ENCODE peak calls at places on chromosomes 11 and 22, in seven cellular contexts. One of them, this sample, is unnamed. For H3K36me3, the result is how much of the 10 kb centered on the place peaks cover.

GRCh38 chr22:40509401-40510134 is 127.0 kb downstream of the MRTFA start:
- DNase-seq in spleen: no peak
- DNase-seq in breast epithelium: no peak
- DNase-seq in HepG2: no peak
- DNase-seq in stomach: peak
- DNase-seq in sigmoid colon: peak
- DNase-seq in SK-N-SH: no peak
- DNase-seq in this sample: peak

GRCh38 chr11:9150501-9150900 is 59.1 kb upstream of the SCUBE2 start:
- DNase-seq in breast epithelium: no peak
- DNase-seq in spleen: no peak
- DNase-seq in sigmoid colon: no peak
- DNase-seq in stomach: no peak
- DNase-seq in HepG2: no peak
- DNase-seq in SK-N-SH: no peak
- DNase-seq in this sample: no peak

GRCh38 chr11:116990061-116990473 is 108.2 kb downstream of the SIK3 start:
- DNase-seq in SK-N-SH: no peak
- DNase-seq in sigmoid colon: no peak
- DNase-seq in HepG2: peak
- DNase-seq in spleen: no peak
- DNase-seq in stomach: no peak
- DNase-seq in breast epithelium: no peak
- DNase-seq in this sample: no peak

GRCh38 chr11:79663012-79663411 is 222.2 kb upstream of the TENM4 start:
- DNase-seq in SK-N-SH: no peak
- DNase-seq in breast epithelium: no peak
- DNase-seq in HepG2: no peak
- DNase-seq in spleen: no peak
- DNase-seq in stomach: no peak
- DNase-seq in sigmoid colon: no peak
- DNase-seq in this sample: no peak

GRCh38 chr11:30143098-30143705 is 87.6 kb upstream of the FSHB start:
- DNase-seq in HepG2: peak
- DNase-seq in breast epithelium: no peak
- DNase-seq in spleen: no peak
- DNase-seq in stomach: no peak
- DNase-seq in SK-N-SH: peak
- DNase-seq in sigmoid colon: no peak
- DNase-seq in this sample: no peak

GRCh38 chr22:22342697-22343602 is 98.4 kb downstream of the VPREB1 start:
- DNase-seq in sigmoid colon: no peak
- DNase-seq in SK-N-SH: peak
- DNase-seq in spleen: peak
- DNase-seq in breast epithelium: peak
- DNase-seq in stomach: peak
- DNase-seq in HepG2: peak
- DNase-seq in this sample: peak

GRCh38 chr22:27420817-27421361 is 380.7 kb downstream of the MN1 start:
- DNase-seq in stomach: peak
- DNase-seq in breast epithelium: peak
- DNase-seq in HepG2: no peak
- DNase-seq in spleen: peak
- DNase-seq in sigmoid colon: peak
- DNase-seq in SK-N-SH: no peak
- DNase-seq in this sample: peak

GRCh38 chr11:20058749-20059458 is 101.4 kb downstream of the DBX1 start:
- DNase-seq in sigmoid colon: no peak
- DNase-seq in stomach: no peak
- DNase-seq in breast epithelium: no peak
- DNase-seq in SK-N-SH: no peak
- DNase-seq in HepG2: no peak
- DNase-seq in spleen: no peak
- DNase-seq in this sample: no peak

GRCh38 chr11:35107866-35108265 is 31.1 kb upstream of the CD44 start:
- DNase-seq in spleen: no peak
- DNase-seq in stomach: no peak
- DNase-seq in breast epithelium: no peak
- DNase-seq in SK-N-SH: no peak
- DNase-seq in HepG2: no peak
- DNase-seq in sigmoid colon: no peak
- DNase-seq in this sample: no peak

GRCh38 chr11:131504199-131504949 is 134.0 kb downstream of the NTM start:
- DNase-seq in spleen: no peak
- DNase-seq in breast epithelium: no peak
- DNase-seq in SK-N-SH: peak
- DNase-seq in HepG2: no peak
- DNase-seq in stomach: peak
- DNase-seq in sigmoid colon: no peak
- DNase-seq in this sample: no peak

GRCh38 chr11:106344392-106344791 is 266.9 kb downstream of the AASDHPPT start:
- DNase-seq in HepG2: no peak
- DNase-seq in sigmoid colon: no peak
- DNase-seq in SK-N-SH: no peak
- DNase-seq in spleen: no peak
- DNase-seq in breast epithelium: no peak
- DNase-seq in stomach: no peak
- DNase-seq in this sample: no peak

GRCh38 chr22:37148742-37149665 is 712 bp downstream of the IL2RB start:
- DNase-seq in SK-N-SH: no peak
- DNase-seq in sigmoid colon: no peak
- DNase-seq in stomach: no peak
- DNase-seq in breast epithelium: no peak
- DNase-seq in spleen: peak
- DNase-seq in HepG2: no peak
- DNase-seq in this sample: no peak

GRCh38 chr11:47148903-47149535 is 27.7 kb downstream of the ARFGAP2 start:
- DNase-seq in SK-N-SH: no peak
- DNase-seq in sigmoid colon: peak
- DNase-seq in breast epithelium: no peak
- DNase-seq in stomach: peak
- DNase-seq in spleen: no peak
- DNase-seq in HepG2: no peak
- DNase-seq in this sample: no peak

GRCh38 chr11:11414996-11415395 is 61.9 kb upstream of the CSNK2A3 start:
- DNase-seq in breast epithelium: no peak
- DNase-seq in sigmoid colon: no peak
- DNase-seq in SK-N-SH: no peak
- DNase-seq in HepG2: no peak
- DNase-seq in spleen: no peak
- DNase-seq in stomach: no peak
- DNase-seq in this sample: no peak

GRCh38 chr11:35083181-35084061 is 55.5 kb upstream of the CD44 start:
- DNase-seq in stomach: peak
- DNase-seq in spleen: peak
- DNase-seq in HepG2: no peak
- DNase-seq in sigmoid colon: peak
- DNase-seq in SK-N-SH: no peak
- DNase-seq in breast epithelium: peak
- DNase-seq in this sample: peak

GRCh38 chr11:2305862-2306823 is 4.3 kb downstream of the TSPAN32 start:
- DNase-seq in stomach: peak
- DNase-seq in breast epithelium: no peak
- DNase-seq in spleen: peak
- DNase-seq in sigmoid colon: peak
- DNase-seq in HepG2: no peak
- DNase-seq in SK-N-SH: peak
- DNase-seq in this sample: peak

GRCh38 chr11:128574576-128575011 is 12.8 kb downstream of the ETS1 start:
- DNase-seq in SK-N-SH: no peak
- DNase-seq in stomach: no peak
- DNase-seq in sigmoid colon: no peak
- DNase-seq in HepG2: no peak
- DNase-seq in spleen: no peak
- DNase-seq in breast epithelium: no peak
- DNase-seq in this sample: no peak

DNA sequence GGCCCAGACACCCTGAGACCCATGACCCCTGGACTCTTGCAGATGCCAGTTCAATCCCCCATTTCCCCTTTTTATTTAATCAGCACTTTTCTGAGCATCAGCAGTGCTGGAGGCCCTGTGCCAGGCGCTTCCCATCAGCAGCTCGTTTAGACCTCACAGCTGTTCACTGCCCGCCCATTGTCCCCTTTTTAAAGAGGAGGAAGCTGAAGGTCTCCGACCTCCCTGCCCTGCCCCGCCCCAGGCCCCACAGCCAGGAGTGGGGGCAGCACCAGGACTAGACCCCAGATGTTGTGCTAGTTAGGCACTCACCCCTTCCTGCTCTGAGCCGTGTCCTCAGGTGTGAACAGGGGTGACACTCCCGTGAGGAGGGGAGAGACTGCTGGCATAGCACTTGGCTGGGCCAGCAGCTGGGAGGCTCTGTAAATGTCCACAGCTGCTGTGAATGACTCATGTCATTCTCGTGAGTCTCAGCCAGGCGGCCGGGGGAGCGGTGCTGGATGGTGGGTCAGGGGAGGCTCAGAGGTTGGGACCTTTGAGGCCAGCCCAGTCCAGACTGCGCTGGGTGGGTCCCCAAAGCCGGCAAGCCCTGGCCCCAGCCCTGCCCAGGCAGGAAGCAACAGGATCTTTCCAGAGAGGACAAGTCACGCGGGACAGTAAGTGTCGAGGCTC is 19.9 kb downstream of the EMID1 start:
- DNase-seq in breast epithelium: no peak
- DNase-seq in HepG2: no peak
- DNase-seq in SK-N-SH: peak
- DNase-seq in sigmoid colon: peak
- DNase-seq in spleen: peak
- DNase-seq in stomach: no peak
- DNase-seq in this sample: peak
- TF ChIP-seq POLR2AphosphoS5 in breast epithelium: no peak
- TF ChIP-seq POLR2AphosphoS5 in HepG2: no peak
- TF ChIP-seq POLR2AphosphoS5 in SK-N-SH: no peak
- TF ChIP-seq POLR2AphosphoS5 in sigmoid colon: no peak
- TF ChIP-seq POLR2AphosphoS5 in spleen: peak
- TF ChIP-seq POLR2AphosphoS5 in stomach: no peak
- TF ChIP-seq POLR2AphosphoS5 in this sample: peak

GRCh38 chr11:82929121-82929520 is 27.6 kb downstream of the DDIAS start:
- DNase-seq in breast epithelium: no peak
- DNase-seq in spleen: no peak
- DNase-seq in stomach: no peak
- DNase-seq in sigmoid colon: no peak
- DNase-seq in SK-N-SH: no peak
- DNase-seq in HepG2: no peak
- DNase-seq in this sample: peak

GRCh38 chr11:82936261-82936660 is 34.7 kb downstream of the DDIAS start:
- DNase-seq in breast epithelium: no peak
- DNase-seq in HepG2: no peak
- DNase-seq in SK-N-SH: no peak
- DNase-seq in spleen: no peak
- DNase-seq in sigmoid colon: no peak
- DNase-seq in stomach: no peak
- DNase-seq in this sample: no peak

GRCh38 chr11:82930734-82931133 is 29.2 kb downstream of the DDIAS start:
- DNase-seq in breast epithelium: no peak
- DNase-seq in stomach: no peak
- DNase-seq in spleen: no peak
- DNase-seq in SK-N-SH: no peak
- DNase-seq in sigmoid colon: no peak
- DNase-seq in HepG2: no peak
- DNase-seq in this sample: no peak

GRCh38 chr11:82930229-82930628 is 28.7 kb downstream of the DDIAS start:
- DNase-seq in SK-N-SH: no peak
- DNase-seq in breast epithelium: no peak
- DNase-seq in stomach: no peak
- DNase-seq in HepG2: no peak
- DNase-seq in sigmoid colon: no peak
- DNase-seq in spleen: no peak
- DNase-seq in this sample: no peak

GRCh38 chr11:82932564-82932963 is 31.0 kb downstream of the DDIAS start:
- DNase-seq in SK-N-SH: no peak
- DNase-seq in HepG2: no peak
- DNase-seq in sigmoid colon: no peak
- DNase-seq in stomach: no peak
- DNase-seq in breast epithelium: no peak
- DNase-seq in spleen: no peak
- DNase-seq in this sample: no peak
- H3K36me3 ChIP-seq in SK-N-SH: under half
- H3K36me3 ChIP-seq in HepG2: under half
- H3K36me3 ChIP-seq in sigmoid colon: under half
- H3K36me3 ChIP-seq in stomach: under half
- H3K36me3 ChIP-seq in breast epithelium: under half
- H3K36me3 ChIP-seq in spleen: under half
- H3K36me3 ChIP-seq in this sample: under half

DNA sequence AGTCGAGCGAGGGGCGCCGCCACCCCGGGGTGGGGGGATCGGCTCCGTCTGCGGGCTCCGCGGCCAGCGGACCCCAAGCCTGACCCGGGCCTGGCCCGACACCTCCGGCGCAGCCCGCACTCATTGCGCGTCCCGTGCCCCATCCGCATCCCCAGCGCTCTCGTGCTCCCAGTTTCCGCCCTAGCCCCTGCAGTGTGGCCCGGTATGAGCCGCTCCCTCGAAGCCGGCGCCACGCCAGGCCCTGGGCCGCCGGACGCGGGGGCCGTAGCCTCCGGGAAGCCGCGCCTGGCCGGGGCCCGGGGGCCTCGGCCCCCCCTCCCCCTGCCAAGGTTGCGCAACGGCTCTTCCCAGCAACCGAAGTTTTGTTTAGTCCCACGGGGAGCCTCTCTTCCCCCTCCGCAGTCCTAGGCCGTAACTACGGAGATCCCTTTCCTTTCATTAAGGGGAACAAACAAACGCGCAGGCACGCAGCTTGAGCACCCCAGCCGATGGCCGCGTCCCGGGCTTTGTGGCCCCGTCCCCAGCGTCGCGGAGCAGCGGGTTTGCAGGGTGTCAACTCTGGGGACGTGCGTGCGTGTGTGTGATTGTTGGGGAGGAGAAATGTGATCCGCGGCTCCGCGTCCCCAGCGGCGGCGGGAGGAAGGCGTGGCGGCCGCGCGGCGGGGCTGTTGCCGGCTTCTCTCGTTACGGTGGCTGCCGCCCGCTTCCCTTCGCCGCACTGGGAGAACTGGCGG is 883 bp downstream of the HIPK3 start:
- DNase-seq in spleen: peak
- DNase-seq in stomach: peak
- DNase-seq in HepG2: peak
- DNase-seq in sigmoid colon: peak
- DNase-seq in SK-N-SH: peak
- DNase-seq in breast epithelium: peak
- DNase-seq in this sample: peak
- TF ChIP-seq CTCF in spleen: peak
- TF ChIP-seq CTCF in stomach: no peak
- TF ChIP-seq CTCF in HepG2: peak
- TF ChIP-seq CTCF in sigmoid colon: peak
- TF ChIP-seq CTCF in SK-N-SH: peak
- TF ChIP-seq CTCF in breast epithelium: peak
- TF ChIP-seq CTCF in this sample: peak

DNA sequence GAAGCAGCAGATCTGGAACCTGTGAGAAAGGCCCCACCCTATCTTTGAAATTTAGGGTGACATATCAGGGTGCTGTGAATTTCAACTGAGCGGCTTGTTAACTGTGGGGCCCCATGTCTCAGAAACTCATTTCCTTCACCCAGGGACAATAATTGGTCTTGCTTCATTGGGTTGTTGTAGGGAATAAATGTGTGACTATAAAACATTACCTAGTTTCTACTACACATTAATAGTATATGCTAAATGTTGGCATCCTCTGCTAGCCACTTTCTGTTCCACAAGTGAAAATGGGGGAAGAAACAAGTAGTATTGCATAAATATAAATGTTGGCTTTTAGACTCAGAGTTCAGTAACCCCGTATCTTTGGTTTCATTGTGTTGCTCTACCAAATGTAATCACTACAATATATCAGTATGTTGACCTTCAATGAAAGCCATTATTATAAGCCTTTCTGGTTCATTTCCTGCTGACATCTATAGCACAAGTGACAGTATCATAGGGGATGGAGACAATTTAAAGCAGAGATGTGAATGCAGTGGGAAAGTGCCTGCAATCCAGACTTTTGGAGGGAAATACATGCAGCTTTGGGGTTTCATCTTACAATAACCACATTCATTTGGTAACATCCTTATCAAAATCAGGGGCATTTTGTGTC is 905.5 kb upstream of the RAG2 start:
- DNase-seq in breast epithelium: no peak
- DNase-seq in SK-N-SH: no peak
- DNase-seq in HepG2: no peak
- DNase-seq in stomach: no peak
- DNase-seq in spleen: no peak
- DNase-seq in sigmoid colon: no peak
- DNase-seq in this sample: no peak
- TF ChIP-seq POLR2AphosphoS5 in breast epithelium: no peak
- TF ChIP-seq POLR2AphosphoS5 in SK-N-SH: no peak
- TF ChIP-seq POLR2AphosphoS5 in HepG2: no peak
- TF ChIP-seq POLR2AphosphoS5 in stomach: no peak
- TF ChIP-seq POLR2AphosphoS5 in spleen: no peak
- TF ChIP-seq POLR2AphosphoS5 in sigmoid colon: no peak
- TF ChIP-seq POLR2AphosphoS5 in this sample: no peak

This sample was measured in upper lobe of left lung.